ENCODE peak calls at places on chromosomes 4 and X, in eight cellular contexts. U, P, Q, C, B, X, N and M are unnamed samples.

GRCh38 chrX:44104699-44105098 is 131.5 kb upstream of the NDP start:
- DNase-seq in U (no peak), P (no peak), Q (no peak), C (no peak), B (no peak), X (no peak), N (no peak), M (no peak)

GRCh38 chr4:145351162-145351561 is 130.5 kb upstream of the SMAD1 start:
- DNase-seq in U (no peak), P (no peak), Q (no peak), C (no peak), B (no peak), X (no peak), N (no peak), M (no peak)

GRCh38 chr4:39346856-39347519 is 19.2 kb downstream of the RFC1 start:
- DNase-seq in U (no peak), P (no peak), Q (no peak), C (no peak), B (no peak), X (no peak), N (no peak), M (no peak)

GRCh38 chr4:8245879-8246833 is 23.4 kb upstream of the HTRA3 start:
- DNase-seq in U (no peak), P (no peak), Q (no peak), C (no peak), B (no peak), X (no peak), N (no peak), M (no peak)

GRCh38 chr4:7876096-7876993 is 63.3 kb downstream of the AFAP1 start:
- DNase-seq in U (no peak), P (peak; percentile 20), Q (no peak), C (peak; percentile 63), B (no peak), X (peak; percentile 34), N (no peak), M (no peak)

GRCh38 chr4:73383452-73383851 is 20.6 kb upstream of the ALB start:
- DNase-seq in U (no peak), P (no peak), Q (no peak), C (no peak), B (no peak), X (no peak), N (no peak), M (no peak)

GRCh38 chrX:104270916-104271512 is 16.3 kb upstream of the ESX1 start:
- DNase-seq in U (peak; percentile 64), P (peak; percentile 49), Q (peak; percentile 1), C (peak; percentile 40), B (peak; percentile 11), X (peak; percentile 63), N (peak; percentile 26), M (no peak)

GRCh38 chr4:4985844-4986243 is 33.4 kb downstream of the CYTL1 start:
- DNase-seq in U (no peak), P (no peak), Q (no peak), C (no peak), B (no peak), X (peak; percentile 35), N (no peak), M (no peak)

GRCh38 chrX:66638591-66639500 is at the start of gene EDA2R:
- DNase-seq in U (peak; percentile 64), P (peak; percentile 41), Q (peak; percentile 55), C (peak; percentile 62), B (peak; percentile 5), X (no peak), N (no peak), M (peak; percentile 14)

GRCh38 chr4:31192372-31192771 is 472.2 kb downstream of the PCDH7 start:
- DNase-seq in U (no peak), P (no peak), Q (no peak), C (no peak), B (no peak), X (no peak), N (no peak), M (no peak)

GRCh38 chr4:8374851-8375649 is 65.5 kb downstream of the ACOX3 start:
- DNase-seq in U (no peak), P (no peak), Q (no peak), C (no peak), B (no peak), X (no peak), N (no peak), M (no peak)

GRCh38 chr4:95715830-95716229 is 124.1 kb upstream of the PDHA2 start:
- DNase-seq in U (no peak), P (no peak), Q (no peak), C (no peak), B (no peak), X (no peak), N (no peak), M (no peak)